ENCODE peak calls at places on chromosome 12, in nine cellular contexts. O, K, J, R, P, V, I, F and Q are unnamed samples. For H3K4me1, the result is how much of the 10 kb centered on the place peaks cover.

GRCh38 chr12:61452076-61452475 is 808.1 kb upstream of the USP15 start:
- DNase-seq in V (no peak), K (no peak), J (no peak), R (no peak), I (peak), P (no peak), O (no peak), F (no peak), Q (peak)

GRCh38 chr12:57896437-57897201 is 44.7 kb upstream of the ATP23 start:
- DNase-seq in I (no peak), R (peak), J (no peak), O (peak), P (peak), V (peak), F (peak), K (peak), Q (peak)

GRCh38 chr12:79407671-79408622 is 282.8 kb downstream of the PAWR start:
- DNase-seq in J (no peak), K (no peak), V (peak), F (peak), O (peak), I (peak), R (peak), P (peak), Q (peak)

GRCh38 chr12:66187016-66187415 is 2.0 kb upstream of the IRAK3 start:
- DNase-seq in K (no peak), R (no peak), F (no peak), O (no peak), V (no peak), P (no peak), J (no peak), I (no peak), Q (no peak)

GRCh38 chr12:92141585-92142244 is 3.9 kb downstream of the BTG1 start:
- DNase-seq in O (no peak), P (no peak), F (peak), V (peak), I (no peak), K (no peak), R (no peak), J (peak), Q (no peak)

GRCh38 chr12:75820848-75821578 is 210.6 kb downstream of the PHLDA1 start:
- DNase-seq in R (peak), P (no peak), K (peak), O (no peak), V (no peak), F (no peak), I (no peak), J (no peak), Q (peak)

GRCh38 chr12:112380663-112381420 is 1.4 kb downstream of the HECTD4 start:
- DNase-seq in K (peak), I (no peak), F (peak), J (no peak), R (peak), O (no peak), P (no peak), V (peak), Q (peak)

GRCh38 chr12:59664495-59664894 is 68.7 kb downstream of the SLC16A7 start:
- DNase-seq in P (no peak), I (no peak), V (no peak), J (no peak), F (no peak), K (no peak), O (no peak), R (no peak), Q (no peak)

GRCh38 chr12:8948711-8949524 is 527 bp downstream of the M6PR start:
- DNase-seq in O (peak), I (no peak), V (peak), F (peak), P (peak), J (peak), R (no peak), K (no peak), Q (peak)

GRCh38 chr12:5197127-5197526 is 153.4 kb downstream of the KCNA5 start:
- DNase-seq in K (no peak), I (no peak), O (no peak), R (no peak), F (no peak), J (no peak), P (no peak), V (no peak), Q (peak)

GRCh38 chr12:41795910-41796309 is 348.8 kb downstream of the GXYLT1 start:
- DNase-seq in K (no peak), I (peak), F (peak), J (no peak), P (no peak), O (peak), R (no peak), V (no peak), Q (no peak)

GRCh38 chr12:90808568-90808967 is 146.4 kb downstream of the CCER1 start:
- DNase-seq in K (no peak), P (no peak), R (no peak), V (no peak), O (no peak), F (no peak), J (no peak), I (no peak), Q (no peak)

GRCh38 chr12:24596768-24597388 is 352.0 kb downstream of the BCAT1 start:
- DNase-seq in J (no peak), R (no peak), F (peak), P (no peak), I (no peak), O (peak), V (peak), K (no peak), Q (peak)

GRCh38 chr12:13896063-13896626 is 85.3 kb downstream of the GRIN2B start:
- DNase-seq in V (no peak), J (no peak), R (no peak), P (no peak), F (no peak), K (no peak), O (no peak), I (no peak), Q (no peak)

GRCh38 chr12:108826807-108827721 is 30.3 kb downstream of the SSH1 start:
- DNase-seq in P (no peak), J (no peak), R (no peak), V (no peak), K (no peak), O (no peak), I (no peak), F (no peak), Q (peak)
- H3K4me1 ChIP-seq in P (under half), J (under half), R (half or more), V (under half), K (under half), O (under half), I (half or more), F (under half), Q (half or more)

GRCh38 chr12:124429535-124429934 is 134.6 kb downstream of the RFLNA start:
- DNase-seq in P (no peak), R (no peak), V (no peak), O (no peak), F (no peak), K (no peak), J (no peak), I (no peak), Q (no peak)
- H3K4me1 ChIP-seq in P (under half), R (under half), V (half or more), O (under half), F (under half), K (under half), J (under half), I (under half), Q (under half)

GRCh38 chr12:54225666-54226065 is 36.9 kb upstream of the SMUG1 start:
- DNase-seq in V (no peak), K (no peak), F (no peak), I (no peak), O (no peak), R (no peak), J (no peak), P (no peak), Q (peak)
- H3K4me1 ChIP-seq in V (under half), K (under half), F (under half), I (under half), O (under half), R (under half), J (under half), P (under half), Q (under half)

DNA sequence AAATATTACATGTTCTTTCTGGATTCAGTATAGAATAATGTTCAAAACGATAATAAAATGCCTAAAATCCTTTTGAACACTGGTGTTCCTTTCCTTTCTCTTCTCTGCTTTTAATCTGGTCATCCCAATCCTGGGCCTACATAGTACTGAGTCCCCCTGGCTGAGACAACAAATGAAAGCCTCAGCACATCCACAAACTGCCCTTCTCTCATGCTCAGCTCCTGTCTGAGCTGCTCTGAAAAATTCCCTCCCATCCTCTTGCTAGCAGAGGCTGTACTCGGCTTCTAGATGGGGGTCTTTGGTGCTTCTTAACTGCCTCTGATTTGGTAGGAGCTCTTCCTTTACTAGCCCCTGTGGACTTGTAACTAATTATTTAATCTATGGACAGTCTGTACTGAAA is 232.3 kb downstream of the MED13L start:
- DNase-seq in V (no peak), K (no peak), J (no peak), P (no peak), O (no peak), R (no peak), F (peak), I (no peak), Q (no peak)
- H3K4me1 ChIP-seq in V (under half), K (under half), J (under half), P (under half), O (under half), R (under half), F (under half), I (under half), Q (under half)

GRCh38 chr12:69898236-69898635 is 73.2 kb downstream of the MYRFL start:
- DNase-seq in O (no peak), K (no peak), V (peak), I (no peak), F (no peak), R (no peak), J (no peak), P (no peak), Q (peak)

GRCh38 chr12:69901141-69901900 is 76.3 kb downstream of the MYRFL start:
- DNase-seq in O (no peak), P (no peak), K (no peak), F (no peak), R (no peak), V (no peak), I (no peak), J (no peak), Q (peak)

GRCh38 chr12:69903548-69903947 is 78.5 kb downstream of the MYRFL start:
- DNase-seq in V (no peak), J (no peak), K (no peak), F (no peak), P (no peak), O (no peak), I (no peak), R (no peak), Q (no peak)

GRCh38 chr12:69897744-69898143 is 72.7 kb downstream of the MYRFL start:
- DNase-seq in J (no peak), P (no peak), I (no peak), O (peak), F (peak), K (peak), R (no peak), V (peak), Q (peak)

DNA sequence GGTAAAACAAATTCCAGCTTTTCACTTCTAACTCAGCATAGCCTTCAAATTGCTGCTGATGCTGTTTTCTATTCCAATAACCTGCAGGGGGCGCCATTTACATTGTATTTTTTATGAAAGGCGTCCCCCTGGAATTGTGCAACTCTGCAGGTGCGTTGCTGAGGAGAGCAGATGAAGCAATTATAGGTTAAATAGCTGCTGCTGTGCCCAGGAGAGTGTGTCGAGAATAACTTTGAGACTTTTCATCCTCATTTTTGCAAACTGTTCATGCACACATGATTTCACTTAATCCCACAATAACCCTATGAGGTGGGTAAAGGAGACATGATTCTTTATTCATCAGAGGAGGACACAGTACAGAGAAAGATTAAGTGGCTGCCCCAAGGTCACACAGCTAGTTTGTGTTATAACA is 75.7 kb downstream of the MYRFL start:
- DNase-seq in V (peak), P (peak), R (peak), J (peak), I (peak), K (no peak), O (peak), F (peak), Q (peak)
- H3K4me1 ChIP-seq in V (under half), P (under half), R (under half), J (under half), I (under half), K (under half), O (under half), F (under half), Q (under half)

DNA sequence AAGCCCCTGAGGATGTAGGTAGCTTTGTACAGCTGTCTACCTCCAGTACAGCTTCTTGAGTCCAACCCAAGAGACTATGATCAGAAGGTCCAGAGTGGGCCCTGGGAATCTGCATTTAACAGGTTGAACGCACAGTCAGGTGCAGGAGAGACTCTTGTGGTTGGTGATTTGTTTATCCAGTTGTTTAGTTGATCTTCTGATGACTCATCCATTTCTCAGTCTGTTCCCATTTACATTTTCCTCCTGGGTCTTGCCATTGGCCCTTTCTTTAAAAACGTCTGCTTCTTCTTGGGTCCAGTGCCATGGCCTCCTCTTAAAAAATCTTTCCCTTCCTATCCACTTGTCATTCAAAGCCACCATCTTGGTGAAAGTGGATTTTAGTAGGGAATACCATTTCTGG is 734.2 kb downstream of the MED13L start:
- DNase-seq in F (no peak), I (no peak), R (no peak), K (no peak), J (no peak), V (peak), O (no peak), P (no peak), Q (peak)
- H3K4me1 ChIP-seq in F (under half), I (under half), R (under half), K (under half), J (under half), V (under half), O (under half), P (under half), Q (under half)

DNA sequence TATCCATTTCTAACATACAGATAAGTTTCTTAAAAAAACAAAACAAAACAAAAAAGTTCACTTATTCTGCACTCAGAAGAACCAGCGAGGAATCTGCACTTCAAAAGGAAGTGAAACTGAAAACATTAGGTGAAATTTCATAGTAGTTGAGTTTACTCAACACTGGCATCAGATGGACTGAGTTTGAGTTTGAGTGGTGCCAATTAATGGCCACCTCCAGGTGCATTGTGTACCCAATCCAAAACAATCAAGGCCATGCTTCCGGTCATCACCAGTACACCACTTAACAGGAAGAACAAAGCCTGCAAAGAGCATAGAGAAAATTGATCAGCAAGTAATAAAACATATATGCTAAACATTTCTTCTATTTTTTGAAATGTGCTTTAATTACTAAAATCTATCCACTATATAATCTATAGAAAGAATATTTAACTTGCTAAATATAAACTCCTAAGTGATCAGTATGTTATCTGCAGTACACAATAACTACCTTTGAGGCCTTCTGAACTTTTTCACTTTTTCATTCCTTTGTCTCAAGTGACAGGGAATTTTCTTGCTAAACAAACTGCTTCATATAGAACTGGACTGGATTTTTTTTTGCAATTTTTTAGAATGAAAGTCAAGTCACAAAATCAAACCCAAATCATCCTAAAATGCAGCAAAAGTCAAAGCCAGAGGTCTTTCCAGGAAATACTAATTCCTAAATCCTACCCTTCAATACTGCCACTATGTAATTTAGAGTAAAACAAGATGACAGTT is 11.5 kb downstream of the SLC38A2 start:
- DNase-seq in R (no peak), V (no peak), O (no peak), F (no peak), J (no peak), P (no peak), K (no peak), I (no peak), Q (no peak)
- H3K4me1 ChIP-seq in R (under half), V (under half), O (under half), F (under half), J (under half), P (under half), K (under half), I (under half), Q (half or more)

DNA sequence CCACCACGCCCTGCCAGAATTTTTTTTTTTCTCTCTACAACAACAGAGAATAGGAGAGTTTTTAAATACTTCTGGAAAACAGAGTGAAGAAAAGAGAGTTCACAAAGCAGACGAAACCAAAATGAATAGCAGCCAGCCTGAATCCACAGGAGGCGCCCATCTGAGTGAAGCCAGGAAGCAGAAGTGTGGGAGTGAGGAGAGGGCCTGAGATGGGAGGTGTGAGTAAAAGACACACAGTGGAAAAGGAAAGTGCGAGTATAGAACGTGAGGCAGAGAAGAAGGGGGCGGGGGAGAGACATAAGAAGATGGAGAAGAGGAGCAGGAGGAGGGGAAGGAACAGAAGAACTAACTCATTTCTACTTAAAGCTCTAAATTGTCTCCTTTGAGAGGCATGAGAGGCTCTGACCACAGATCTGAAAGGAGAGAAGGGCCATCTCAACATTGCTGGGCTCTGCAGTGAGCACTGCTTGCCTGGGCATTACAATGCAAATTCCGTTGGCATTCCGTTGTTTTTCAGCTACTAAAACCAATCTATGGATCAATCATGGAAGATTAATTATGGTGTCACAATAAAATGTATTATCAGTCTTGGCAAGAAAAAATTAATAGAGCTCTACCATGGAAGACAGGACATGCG is 140.1 kb upstream of the CPSF6 start:
- DNase-seq in O (no peak), K (no peak), P (no peak), R (no peak), J (no peak), F (peak), V (no peak), I (no peak), Q (no peak)
- H3K4me1 ChIP-seq in O (under half), K (under half), P (under half), R (under half), J (under half), F (under half), V (under half), I (under half), Q (under half)